ENCODE peak calls at places on chromosomes 3 and 15, in nine cellular contexts. G, Z, M, F, V, D, T, S and E are unnamed samples.

GRCh38 chr15:49235446-49236207 is 65.6 kb downstream of the GALK2 start:
- DNase-seq in G (peak), Z (peak), M (peak), F (peak), V (peak), D (no peak), T (peak), S (peak), E (peak)

GRCh38 chr15:67105065-67105951 is 39.9 kb downstream of the SMAD3 start:
- DNase-seq in G (no peak), Z (no peak), M (peak), F (no peak), V (peak), D (peak), T (no peak), S (peak), E (peak)

GRCh38 chr15:92921215-92922131 is 21.3 kb downstream of the CHD2 start:
- DNase-seq in G (no peak), Z (no peak), M (peak), F (no peak), V (peak), D (no peak), T (no peak), S (no peak), E (peak)

GRCh38 chr3:191721390-191721801 is 260.4 kb downstream of the PYDC2 start:
- DNase-seq in G (no peak), Z (no peak), M (no peak), F (no peak), V (no peak), D (no peak), T (no peak), S (no peak), E (no peak)

GRCh38 chr3:17640466-17640865 is 102.0 kb downstream of the TBC1D5 start:
- DNase-seq in G (no peak), Z (no peak), M (no peak), F (no peak), V (no peak), D (no peak), T (no peak), S (no peak), E (no peak)

GRCh38 chr3:151169700-151170224 is 33.3 kb downstream of the GPR171 start:
- DNase-seq in G (peak), Z (peak), M (peak), F (no peak), V (peak), D (no peak), T (peak), S (peak), E (no peak)

GRCh38 chr15:68337826-68338225 is 60.3 kb downstream of the FEM1B start:
- DNase-seq in G (no peak), Z (no peak), M (no peak), F (no peak), V (no peak), D (no peak), T (no peak), S (no peak), E (no peak)

GRCh38 chr15:32669870-32670623 is 28.5 kb downstream of the SCG5 start:
- DNase-seq in G (no peak), Z (peak), M (no peak), F (peak), V (peak), D (no peak), T (no peak), S (no peak), E (no peak)

GRCh38 chr15:59528429-59528828 is 83.2 kb upstream of the GCNT3 start:
- DNase-seq in G (no peak), Z (no peak), M (no peak), F (no peak), V (no peak), D (no peak), T (no peak), S (no peak), E (no peak)

GRCh38 chr15:88476635-88477038 is 9.1 kb downstream of the MRPS11 start:
- DNase-seq in G (no peak), Z (no peak), M (peak), F (no peak), V (peak), D (peak), T (peak), S (no peak), E (no peak)

GRCh38 chr3:186042521-186043202 is 66.2 kb downstream of the ETV5 start:
- DNase-seq in G (no peak), Z (no peak), M (no peak), F (no peak), V (no peak), D (no peak), T (no peak), S (no peak), E (no peak)

GRCh38 chr3:41002104-41002503 is 197.2 kb upstream of the CTNNB1 start:
- DNase-seq in G (no peak), Z (no peak), M (peak), F (no peak), V (no peak), D (no peak), T (no peak), S (no peak), E (no peak)

GRCh38 chr3:179286331-179286730 is 35.4 kb upstream of the KCNMB3 start:
- DNase-seq in G (no peak), Z (no peak), M (no peak), F (no peak), V (no peak), D (no peak), T (no peak), S (no peak), E (no peak)

GRCh38 chr15:100075284-100075683 is 266.5 kb downstream of the ADAMTS17 start:
- DNase-seq in G (no peak), Z (no peak), M (no peak), F (no peak), V (no peak), D (no peak), T (no peak), S (no peak), E (no peak)

GRCh38 chr3:159418571-159419526 is 569.8 kb upstream of the IL12A start:
- DNase-seq in G (no peak), Z (no peak), M (no peak), F (no peak), V (peak), D (no peak), T (no peak), S (no peak), E (no peak)

GRCh38 chr3:16332904-16333426 is 68.0 kb downstream of the OXNAD1 start:
- DNase-seq in G (no peak), Z (no peak), M (no peak), F (no peak), V (peak), D (no peak), T (no peak), S (no peak), E (no peak)

GRCh38 chr15:35958936-35959335 is 413.0 kb upstream of the DPH6 start:
- DNase-seq in G (no peak), Z (no peak), M (no peak), F (no peak), V (no peak), D (no peak), T (no peak), S (no peak), E (no peak)

GRCh38 chr3:186971578-186971977 is 41.3 kb downstream of the ST6GAL1 start:
- DNase-seq in G (no peak), Z (no peak), M (no peak), F (no peak), V (no peak), D (peak), T (no peak), S (no peak), E (no peak)

GRCh38 chr3:42032693-42033349 is 58.3 kb upstream of the TRAK1 start:
- DNase-seq in G (no peak), Z (peak), M (peak), F (peak), V (peak), D (peak), T (no peak), S (peak), E (no peak)

GRCh38 chr3:69178838-69179739 is 56.7 kb upstream of the LMOD3 start:
- DNase-seq in G (no peak), Z (no peak), M (peak), F (no peak), V (no peak), D (no peak), T (no peak), S (no peak), E (peak)

GRCh38 chr3:52221141-52221562 is 4.3 kb downstream of the TLR9 start:
- DNase-seq in G (no peak), Z (no peak), M (no peak), F (no peak), V (no peak), D (no peak), T (no peak), S (no peak), E (no peak)

GRCh38 chr3:177452487-177452886 is 255.2 kb upstream of the TBL1XR1 start:
- DNase-seq in G (no peak), Z (no peak), M (peak), F (no peak), V (peak), D (no peak), T (no peak), S (no peak), E (no peak)

GRCh38 chr3:129341331-129342141 is 62.9 kb downstream of the HMCES start:
- DNase-seq in G (no peak), Z (no peak), M (no peak), F (no peak), V (no peak), D (no peak), T (no peak), S (peak), E (no peak)

GRCh38 chr3:169686278-169686677 is 22.8 kb upstream of the MECOM start:
- DNase-seq in G (no peak), Z (no peak), M (no peak), F (no peak), V (no peak), D (no peak), T (no peak), S (no peak), E (no peak)

GRCh38 chr3:197333901-197334639 is 35.7 kb upstream of the DLG1 start:
- DNase-seq in G (no peak), Z (peak), M (no peak), F (no peak), V (no peak), D (no peak), T (no peak), S (no peak), E (no peak)

GRCh38 chr15:36221992-36222391 is 357.4 kb upstream of the CDIN1 start:
- DNase-seq in G (no peak), Z (no peak), M (no peak), F (no peak), V (no peak), D (no peak), T (no peak), S (no peak), E (no peak)

GRCh38 chr3:140859592-140860336 is 81.9 kb upstream of the SLC25A36 start:
- DNase-seq in G (no peak), Z (no peak), M (no peak), F (no peak), V (no peak), D (no peak), T (no peak), S (no peak), E (no peak)

GRCh38 chr3:40877651-40878463 is 321.4 kb upstream of the CTNNB1 start:
- DNase-seq in G (no peak), Z (peak), M (peak), F (peak), V (no peak), D (peak), T (no peak), S (peak), E (no peak)

GRCh38 chr3:39000008-39000450 is 51.7 kb downstream of the SCN11A start:
- DNase-seq in G (no peak), Z (no peak), M (peak), F (no peak), V (peak), D (no peak), T (peak), S (no peak), E (peak)

GRCh38 chr3:197801801-197802504 is 10.9 kb downstream of the LRCH3 start:
- DNase-seq in G (no peak), Z (no peak), M (peak), F (no peak), V (peak), D (no peak), T (no peak), S (no peak), E (no peak)

GRCh38 chr3:87298111-87298718 is 21.8 kb upstream of the POU1F1 start:
- DNase-seq in G (no peak), Z (no peak), M (peak), F (no peak), V (peak), D (no peak), T (peak), S (no peak), E (no peak)

GRCh38 chr3:72288955-72289707 is 504.2 kb upstream of the PROK2 start:
- DNase-seq in G (no peak), Z (peak), M (no peak), F (peak), V (peak), D (peak), T (peak), S (no peak), E (no peak)

GRCh38 chr3:17023006-17023664 is 138.4 kb downstream of the PLCL2 start:
- DNase-seq in G (peak), Z (no peak), M (no peak), F (no peak), V (no peak), D (no peak), T (peak), S (no peak), E (no peak)